ENCODE peak calls at places on chromosomes 4 and X, in seven cellular contexts. M, C, X, L, K, S and A are unnamed samples. For H3K9me3 and H3K4me1, the result is how much of the 10 kb centered on the place peaks cover.

GRCh38 chr4:176309046-176309445 is 10.7 kb upstream of the SPCS3 start:
- DNase-seq in L (no peak), S (no peak), C (no peak), M (no peak), X (no peak), K (no peak), A (no peak)

GRCh38 chr4:106615407-106615945 is 246.9 kb upstream of the GIMD1 start:
- DNase-seq in M (peak), L (no peak), C (no peak), S (no peak), X (no peak), K (no peak), A (no peak)

GRCh38 chr4:135365065-135365464 is 1163.5 kb upstream of the PABPC4L start:
- DNase-seq in X (no peak), C (no peak), L (no peak), M (no peak), K (no peak), S (no peak), A (no peak)

GRCh38 chrX:18889982-18890381 is 93.9 kb downstream of the PHKA2 start:
- DNase-seq in S (no peak), C (no peak), M (no peak), L (no peak), K (no peak), X (no peak), A (no peak)

GRCh38 chrX:128929281-128930057 is 593.8 kb downstream of the SMARCA1 start:
- DNase-seq in L (no peak), C (no peak), X (no peak), S (no peak), K (no peak), M (no peak), A (no peak)

GRCh38 chrX:136531951-136532350 is at the start of gene VGLL1:
- DNase-seq in K (no peak), L (no peak), C (no peak), X (no peak), M (no peak), S (no peak), A (no peak)

GRCh38 chr4:25141592-25141991 is 18.7 kb downstream of the SEPSECS start:
- DNase-seq in L (no peak), X (no peak), M (no peak), C (no peak), S (no peak), K (no peak), A (no peak)

GRCh38 chr4:175246941-175247340 is 328.8 kb downstream of the ADAM29 start:
- DNase-seq in L (no peak), M (no peak), C (no peak), S (no peak), X (no peak), K (no peak), A (no peak)

GRCh38 chrX:46791927-46792825 is 33.3 kb upstream of the SLC9A7 start:
- DNase-seq in C (peak), L (peak), S (no peak), X (no peak), M (peak), K (no peak), A (peak)

GRCh38 chr4:170391066-170391754 is 301.5 kb upstream of the AADAT start:
- DNase-seq in S (no peak), C (no peak), M (no peak), X (no peak), L (no peak), K (no peak), A (no peak)

GRCh38 chr4:159384619-159385018 is 281.7 kb downstream of the RAPGEF2 start:
- DNase-seq in L (no peak), S (no peak), M (no peak), K (no peak), X (no peak), C (no peak), A (no peak)

GRCh38 chr4:36944227-36944626 is 300.3 kb upstream of the NWD2 start:
- DNase-seq in S (no peak), K (no peak), L (no peak), C (no peak), M (no peak), X (no peak), A (no peak)

GRCh38 chr4:186807131-186807530 is 83.5 kb upstream of the FAT1 start:
- DNase-seq in S (no peak), M (no peak), L (no peak), K (no peak), C (no peak), X (no peak), A (no peak)

GRCh38 chrX:109345866-109346265 is 136.0 kb downstream of the GUCY2F start:
- DNase-seq in L (no peak), X (no peak), M (no peak), K (no peak), C (no peak), S (no peak), A (no peak)

GRCh38 chrX:133335027-133335426 is 80.3 kb downstream of the GPC4 start:
- DNase-seq in S (peak), K (no peak), X (no peak), M (peak), C (peak), L (no peak), A (no peak)

GRCh38 chrX:134294548-134294947 is 57.6 kb downstream of the CCDC160 start:
- DNase-seq in C (no peak), L (no peak), M (no peak), K (no peak), X (no peak), S (no peak), A (no peak)

GRCh38 chr4:101356928-101357327 is 9.6 kb upstream of the PPP3CA start:
- DNase-seq in C (no peak), K (no peak), L (no peak), S (no peak), X (no peak), M (peak), A (no peak)

GRCh38 chr4:112086036-112086434 is 59.2 kb upstream of the FAM241A start:
- DNase-seq in K (no peak), X (no peak), M (no peak), S (no peak), C (no peak), L (no peak), A (no peak)

GRCh38 chr4:101160792-101161592 is 186.3 kb downstream of the PPP3CA start:
- DNase-seq in S (no peak), K (no peak), L (no peak), M (no peak), X (no peak), C (no peak), A (no peak)

GRCh38 chr4:4422856-4423485 is 36.1 kb downstream of the NSG1 start:
- DNase-seq in C (no peak), M (no peak), X (no peak), K (no peak), S (no peak), L (no peak), A (no peak)

GRCh38 chr4:122796801-122797404 is 29.7 kb upstream of the FGF2 start:
- DNase-seq in C (no peak), S (no peak), K (no peak), L (no peak), M (no peak), X (no peak), A (no peak)

GRCh38 chrX:41692162-41692749 is 3.5 kb downstream of the GPR34 start:
- DNase-seq in X (no peak), M (no peak), K (no peak), S (no peak), C (no peak), L (no peak), A (no peak)

GRCh38 chrX:134684956-134685355 is 26.7 kb upstream of the PLAC1 start:
- DNase-seq in M (no peak), K (no peak), L (no peak), C (no peak), S (no peak), X (no peak), A (no peak)

GRCh38 chr4:14862881-14863280 is 139.4 kb upstream of the CPEB2 start:
- DNase-seq in C (no peak), K (peak), S (no peak), X (peak), M (no peak), L (no peak), A (no peak)

GRCh38 chr4:170339522-170339921 is 249.8 kb upstream of the AADAT start:
- DNase-seq in X (no peak), C (no peak), S (no peak), K (no peak), M (no peak), L (no peak), A (no peak)

GRCh38 chrX:46627700-46628405 is 54.3 kb downstream of the CHST7 start:
- DNase-seq in M (no peak), X (no peak), C (peak), S (no peak), L (no peak), K (peak), A (no peak)

GRCh38 chrX:10725071-10725470 is 104.7 kb upstream of the MID1 start:
- DNase-seq in C (no peak), M (no peak), S (no peak), X (no peak), L (no peak), K (no peak), A (no peak)

GRCh38 chr4:135354876-135355275 is 1153.3 kb upstream of the PABPC4L start:
- DNase-seq in S (no peak), M (no peak), C (no peak), K (no peak), L (no peak), X (no peak), A (no peak)

GRCh38 chr4:74466242-74466641 is 21.3 kb downstream of the AREG start:
- DNase-seq in M (no peak), K (no peak), C (no peak), S (no peak), X (no peak), L (no peak), A (no peak)

GRCh38 chr4:139278956-139279722 is 886 bp downstream of the MGARP start:
- DNase-seq in L (no peak), X (no peak), S (no peak), C (no peak), M (no peak), K (no peak), A (no peak)

GRCh38 chr4:2768921-2769336 is 12.8 kb upstream of the TNIP2 start:
- DNase-seq in C (no peak), M (no peak), L (no peak), S (no peak), K (peak), X (no peak), A (peak)

GRCh38 chr4:171553961-171554360 is 259.2 kb upstream of the GALNTL6 start:
- DNase-seq in X (no peak), K (no peak), S (no peak), M (no peak), C (no peak), L (no peak), A (no peak)

DNA sequence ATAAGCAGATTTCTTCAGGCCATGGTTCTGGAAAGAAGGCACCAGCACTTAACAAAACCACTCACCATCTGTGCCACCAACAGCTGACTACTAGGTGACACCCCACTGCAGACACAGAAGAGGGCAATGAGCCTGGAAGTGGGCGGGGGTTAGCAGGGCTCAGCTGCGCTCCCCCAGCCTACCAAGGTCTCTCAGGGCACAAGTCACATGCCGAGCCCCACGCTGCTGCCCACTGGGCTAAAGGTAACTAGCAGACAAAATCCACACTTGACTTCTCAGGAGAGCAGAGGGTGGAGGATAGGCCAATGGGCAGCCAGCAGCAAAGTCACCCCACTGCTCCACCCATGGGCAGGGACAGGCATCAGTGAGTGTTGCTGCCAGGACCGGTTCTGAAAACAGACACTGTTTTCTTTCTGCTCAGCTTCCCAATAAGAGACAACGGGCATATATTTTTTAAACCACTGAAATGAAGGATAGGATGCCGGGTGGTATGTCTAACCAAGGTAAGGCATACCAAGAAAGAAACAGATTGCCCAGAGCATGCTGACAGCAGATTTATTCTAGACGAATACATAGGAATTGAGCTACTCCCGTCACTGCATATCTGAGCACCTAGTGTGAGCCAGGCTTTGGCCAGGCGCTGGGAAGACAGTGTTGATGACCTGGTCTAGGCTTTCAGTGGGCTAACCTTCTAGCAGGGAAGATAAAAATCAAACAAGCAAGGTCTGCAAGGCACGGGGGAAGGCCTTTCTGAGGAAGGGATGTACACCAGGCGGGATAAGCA is 20.1 kb downstream of the ACSL1 start:
- DNase-seq in L (peak), M (no peak), K (peak), S (no peak), C (no peak), X (peak), A (peak)
- H3K4me3 ChIP-seq in L (no peak), M (no peak), K (peak), S (no peak), C (no peak), X (no peak), A (peak)

DNA sequence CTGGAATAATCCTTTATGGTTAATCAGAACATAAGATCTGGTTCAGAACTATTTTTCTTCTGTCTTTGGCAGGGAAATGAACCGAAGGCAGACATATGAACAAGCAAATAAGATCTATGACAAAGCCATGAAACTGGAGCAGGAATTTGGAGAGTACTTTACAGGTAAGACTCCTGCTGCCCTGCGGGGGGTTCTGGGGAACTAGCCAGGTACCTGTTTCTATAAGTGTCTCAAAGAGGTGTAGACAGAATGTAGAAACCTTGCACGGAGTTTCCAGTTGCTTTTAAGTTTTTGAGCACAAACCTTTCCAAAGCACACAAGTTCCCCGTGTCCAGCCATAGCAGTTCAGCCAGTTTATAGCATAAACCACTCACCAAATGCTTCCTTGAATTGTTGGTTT is 56.2 kb downstream of the DLG3 start:
- DNase-seq in C (no peak), L (no peak), K (no peak), M (no peak), S (no peak), X (no peak), A (no peak)
- H3K9me3 ChIP-seq in C (under half), L (under half), K (under half), M (under half), S (under half), X (under half), A (under half)

DNA sequence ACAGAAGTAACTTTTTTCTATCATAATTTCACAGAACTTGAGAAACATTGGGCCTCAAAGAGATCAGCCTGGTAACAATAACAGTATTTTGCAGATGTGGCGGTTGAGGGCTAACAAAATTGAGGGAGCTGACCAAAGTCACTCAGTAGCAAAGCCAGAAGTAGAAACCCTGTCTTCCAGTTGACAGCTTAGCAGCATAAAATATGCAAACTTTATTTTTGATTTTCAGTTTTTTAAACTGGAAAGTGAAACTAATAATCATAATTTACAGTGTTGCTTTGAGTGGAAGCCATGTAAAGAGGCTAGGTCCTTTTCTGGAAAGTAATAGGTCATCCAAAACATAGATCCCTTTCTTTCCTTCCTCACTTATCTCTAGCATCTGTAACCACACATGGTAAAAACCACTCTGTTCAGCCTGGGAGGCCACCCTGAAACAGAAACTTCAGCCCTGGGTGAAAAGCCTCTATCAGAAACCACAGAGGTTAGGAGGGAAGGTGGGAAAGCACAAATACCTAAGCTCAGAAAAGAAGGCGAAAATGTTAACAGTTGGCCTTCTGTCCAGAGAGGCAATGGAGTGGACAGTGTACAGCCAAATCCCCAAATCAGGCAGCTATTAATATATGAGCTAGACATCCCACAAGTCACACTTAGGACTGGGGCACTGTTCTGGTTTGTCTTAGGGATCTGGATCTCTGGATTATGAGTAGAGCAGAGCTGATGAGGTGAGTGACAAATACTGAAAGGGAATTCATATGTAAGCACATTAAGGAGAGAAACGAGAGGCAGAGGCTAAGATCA is 61.1 kb upstream of the ARSJ start:
- DNase-seq in K (no peak), S (no peak), M (peak), L (no peak), X (no peak), C (no peak), A (no peak)
- H3K4me1 ChIP-seq in K (under half), S (under half), M (under half), L (under half), X (under half), C (under half), A (under half)

GRCh38 chr4:83889802-83890201 is 353.9 kb downstream of the GPAT3 start:
- DNase-seq in K (no peak), L (no peak), C (no peak), S (no peak), X (no peak), M (peak), A (no peak)
- H3K4me3 ChIP-seq in K (no peak), L (no peak), C (no peak), S (no peak), X (no peak), M (no peak), A (no peak)

GRCh38 chrX:65241059-65241721 is 264.9 kb upstream of the ZC4H2 start:
- DNase-seq in L (no peak), K (no peak), X (no peak), C (no peak), M (no peak), S (no peak), A (no peak)
- H3K9me3 ChIP-seq in L (under half), K (under half), X (under half), C (under half), M (under half), S (under half), A (under half)